ENCODE peak calls at places on chromosome 10, in nine cellular contexts. One of them, this sample, is unnamed.

GRCh38 chr10:86659721-86660438 is 5.5 kb downstream of the OPN4 start:
- DNase-seq in lower leg skin: no peak
- DNase-seq in lower lobe of right lung: peak
- DNase-seq in iris pigment epithelial cell: no peak
- DNase-seq in foreskin fibroblast: no peak
- DNase-seq in A549: no peak
- DNase-seq in COR-L47: no peak
- DNase-seq in GM12892: no peak
- DNase-seq in activated CD4-positive, alpha-beta T cell treated with anti-CD3 and anti-CD28 coated beads for 4 hours: no peak
- DNase-seq in this sample: peak

GRCh38 chr10:98516352-98516751 is 69.6 kb upstream of the HPS1 start:
- DNase-seq in COR-L47: no peak
- DNase-seq in activated CD4-positive, alpha-beta T cell treated with anti-CD3 and anti-CD28 coated beads for 4 hours: no peak
- DNase-seq in lower lobe of right lung: no peak
- DNase-seq in A549: no peak
- DNase-seq in lower leg skin: no peak
- DNase-seq in iris pigment epithelial cell: no peak
- DNase-seq in GM12892: no peak
- DNase-seq in foreskin fibroblast: peak
- DNase-seq in this sample: no peak

GRCh38 chr10:97043563-97043855 is 142.2 kb downstream of the SLIT1 start:
- DNase-seq in lower lobe of right lung: no peak
- DNase-seq in COR-L47: no peak
- DNase-seq in foreskin fibroblast: no peak
- DNase-seq in lower leg skin: no peak
- DNase-seq in GM12892: no peak
- DNase-seq in iris pigment epithelial cell: no peak
- DNase-seq in activated CD4-positive, alpha-beta T cell treated with anti-CD3 and anti-CD28 coated beads for 4 hours: no peak
- DNase-seq in A549: no peak
- DNase-seq in this sample: no peak

GRCh38 chr10:22244001-22244400 is 26.2 kb upstream of the EBLN1 start:
- DNase-seq in activated CD4-positive, alpha-beta T cell treated with anti-CD3 and anti-CD28 coated beads for 4 hours: peak
- DNase-seq in lower leg skin: no peak
- DNase-seq in A549: no peak
- DNase-seq in lower lobe of right lung: no peak
- DNase-seq in iris pigment epithelial cell: no peak
- DNase-seq in COR-L47: no peak
- DNase-seq in GM12892: no peak
- DNase-seq in foreskin fibroblast: no peak
- DNase-seq in this sample: no peak

GRCh38 chr10:35626971-35627507 is 15.1 kb downstream of the FZD8 start:
- DNase-seq in A549: no peak
- DNase-seq in foreskin fibroblast: no peak
- DNase-seq in lower lobe of right lung: no peak
- DNase-seq in activated CD4-positive, alpha-beta T cell treated with anti-CD3 and anti-CD28 coated beads for 4 hours: no peak
- DNase-seq in iris pigment epithelial cell: peak
- DNase-seq in COR-L47: no peak
- DNase-seq in lower leg skin: no peak
- DNase-seq in GM12892: no peak
- DNase-seq in this sample: no peak

GRCh38 chr10:133475821-133476640 is 22.3 kb downstream of the SCART1 start:
- DNase-seq in lower leg skin: no peak
- DNase-seq in GM12892: no peak
- DNase-seq in A549: no peak
- DNase-seq in activated CD4-positive, alpha-beta T cell treated with anti-CD3 and anti-CD28 coated beads for 4 hours: no peak
- DNase-seq in lower lobe of right lung: no peak
- DNase-seq in COR-L47: no peak
- DNase-seq in iris pigment epithelial cell: no peak
- DNase-seq in foreskin fibroblast: no peak
- DNase-seq in this sample: no peak

GRCh38 chr10:133039107-133039822 is 48.5 kb upstream of the ADGRA1 start:
- DNase-seq in COR-L47: no peak
- DNase-seq in foreskin fibroblast: no peak
- DNase-seq in GM12892: no peak
- DNase-seq in lower lobe of right lung: no peak
- DNase-seq in A549: peak
- DNase-seq in lower leg skin: no peak
- DNase-seq in activated CD4-positive, alpha-beta T cell treated with anti-CD3 and anti-CD28 coated beads for 4 hours: no peak
- DNase-seq in iris pigment epithelial cell: peak
- DNase-seq in this sample: no peak

GRCh38 chr10:115939101-115939815 is 333.7 kb downstream of the GFRA1 start:
- DNase-seq in COR-L47: no peak
- DNase-seq in activated CD4-positive, alpha-beta T cell treated with anti-CD3 and anti-CD28 coated beads for 4 hours: no peak
- DNase-seq in A549: no peak
- DNase-seq in foreskin fibroblast: no peak
- DNase-seq in lower leg skin: no peak
- DNase-seq in lower lobe of right lung: no peak
- DNase-seq in GM12892: no peak
- DNase-seq in iris pigment epithelial cell: no peak
- DNase-seq in this sample: no peak

GRCh38 chr10:102620615-102621417 is 23.5 kb upstream of the TRIM8 start:
- DNase-seq in iris pigment epithelial cell: no peak
- DNase-seq in foreskin fibroblast: no peak
- DNase-seq in lower leg skin: no peak
- DNase-seq in lower lobe of right lung: peak
- DNase-seq in COR-L47: no peak
- DNase-seq in activated CD4-positive, alpha-beta T cell treated with anti-CD3 and anti-CD28 coated beads for 4 hours: no peak
- DNase-seq in A549: no peak
- DNase-seq in GM12892: no peak
- DNase-seq in this sample: peak

GRCh38 chr10:95391570-95392249 is 100.9 kb upstream of the PDLIM1 start:
- DNase-seq in lower leg skin: no peak
- DNase-seq in foreskin fibroblast: peak
- DNase-seq in iris pigment epithelial cell: peak
- DNase-seq in lower lobe of right lung: no peak
- DNase-seq in COR-L47: no peak
- DNase-seq in GM12892: no peak
- DNase-seq in activated CD4-positive, alpha-beta T cell treated with anti-CD3 and anti-CD28 coated beads for 4 hours: no peak
- DNase-seq in A549: peak
- DNase-seq in this sample: no peak

GRCh38 chr10:71667374-71667750 is 52.2 kb downstream of the C10orf105 start:
- DNase-seq in GM12892: no peak
- DNase-seq in lower leg skin: no peak
- DNase-seq in lower lobe of right lung: no peak
- DNase-seq in iris pigment epithelial cell: no peak
- DNase-seq in A549: no peak
- DNase-seq in activated CD4-positive, alpha-beta T cell treated with anti-CD3 and anti-CD28 coated beads for 4 hours: no peak
- DNase-seq in COR-L47: no peak
- DNase-seq in foreskin fibroblast: no peak
- DNase-seq in this sample: no peak

GRCh38 chr10:122462533-122463465 is 1.4 kb downstream of the HTRA1 start:
- DNase-seq in iris pigment epithelial cell: peak
- DNase-seq in COR-L47: no peak
- DNase-seq in activated CD4-positive, alpha-beta T cell treated with anti-CD3 and anti-CD28 coated beads for 4 hours: no peak
- DNase-seq in A549: no peak
- DNase-seq in lower leg skin: peak
- DNase-seq in lower lobe of right lung: no peak
- DNase-seq in GM12892: no peak
- DNase-seq in foreskin fibroblast: peak
- DNase-seq in this sample: no peak

GRCh38 chr10:119250641-119251314 is 43.4 kb downstream of the GRK5 start:
- DNase-seq in foreskin fibroblast: peak
- DNase-seq in A549: peak
- DNase-seq in lower lobe of right lung: no peak
- DNase-seq in iris pigment epithelial cell: peak
- DNase-seq in lower leg skin: no peak
- DNase-seq in COR-L47: no peak
- DNase-seq in GM12892: no peak
- DNase-seq in activated CD4-positive, alpha-beta T cell treated with anti-CD3 and anti-CD28 coated beads for 4 hours: no peak
- DNase-seq in this sample: no peak

GRCh38 chr10:102449321-102450123 is 1.8 kb downstream of the C10orf95 start:
- DNase-seq in COR-L47: peak
- DNase-seq in activated CD4-positive, alpha-beta T cell treated with anti-CD3 and anti-CD28 coated beads for 4 hours: peak
- DNase-seq in A549: peak
- DNase-seq in lower lobe of right lung: peak
- DNase-seq in iris pigment epithelial cell: peak
- DNase-seq in foreskin fibroblast: peak
- DNase-seq in lower leg skin: peak
- DNase-seq in GM12892: no peak
- DNase-seq in this sample: peak